ENCODE peak calls at places on chromosomes 13 and 19, in seven cellular contexts. G is choroid plexus epithelial cell, N is fibroblast of mammary gland, F is BE2C, X is HFF-Myc, Z is cardiac muscle cell, H is bronchial epithelial cell. U is an unnamed sample.

GRCh38 chr13:34002141-34002540 is 184.2 kb downstream of the RFC3 start:
- DNase-seq in N (no peak), G (no peak), Z (no peak), F (no peak), X (no peak), H (no peak), U (no peak)

GRCh38 chr13:49436890-49437289 is 7.0 kb downstream of the CAB39L start:
- DNase-seq in G (peak), H (peak), X (no peak), F (peak), N (peak), Z (peak), U (peak)

GRCh38 chr19:45091031-45091918 is 1.7 kb upstream of the PPP1R37 start:
- DNase-seq in H (peak), X (peak), G (peak), N (peak), F (peak), Z (peak), U (peak)

GRCh38 chr13:87820221-87820620 is 149.1 kb downstream of the SLITRK5 start:
- DNase-seq in X (no peak), H (no peak), Z (peak), G (peak), F (no peak), N (peak), U (peak)

GRCh38 chr19:6219592-6220290 is 60.0 kb downstream of the MLLT1 start:
- DNase-seq in F (peak), H (no peak), Z (peak), N (no peak), X (no peak), G (no peak), U (no peak)

GRCh38 chr13:30135351-30135750 is 172.0 kb downstream of the KATNAL1 start:
- DNase-seq in N (no peak), G (no peak), H (no peak), F (no peak), Z (no peak), X (no peak), U (no peak)

GRCh38 chr19:17841810-17842662 is 5.7 kb downstream of the JAK3 start:
- DNase-seq in H (peak), G (peak), X (no peak), F (peak), N (peak), Z (peak), U (peak)

GRCh38 chr13:75390229-75390628 is 91.7 kb downstream of the TBC1D4 start:
- DNase-seq in Z (no peak), G (no peak), F (no peak), H (no peak), X (no peak), N (no peak), U (no peak)

GRCh38 chr13:92564942-92565341 is 661.7 kb upstream of the GPC6 start:
- DNase-seq in Z (no peak), G (no peak), N (no peak), F (no peak), H (no peak), X (no peak), U (no peak)

GRCh38 chr19:3029070-3029923 is at the start of gene TLE2:
- DNase-seq in N (no peak), H (no peak), G (no peak), Z (no peak), F (no peak), X (no peak), U (no peak)

GRCh38 chr13:67227131-67227983 is 2.8 kb downstream of the PCDH9 start:
- DNase-seq in N (no peak), H (no peak), Z (no peak), F (no peak), X (no peak), G (no peak), U (no peak)
- H3K4me3 ChIP-seq in N (no peak), H (no peak), Z (no peak), F (peak), X (no peak), G (peak), U (no peak)

DNA sequence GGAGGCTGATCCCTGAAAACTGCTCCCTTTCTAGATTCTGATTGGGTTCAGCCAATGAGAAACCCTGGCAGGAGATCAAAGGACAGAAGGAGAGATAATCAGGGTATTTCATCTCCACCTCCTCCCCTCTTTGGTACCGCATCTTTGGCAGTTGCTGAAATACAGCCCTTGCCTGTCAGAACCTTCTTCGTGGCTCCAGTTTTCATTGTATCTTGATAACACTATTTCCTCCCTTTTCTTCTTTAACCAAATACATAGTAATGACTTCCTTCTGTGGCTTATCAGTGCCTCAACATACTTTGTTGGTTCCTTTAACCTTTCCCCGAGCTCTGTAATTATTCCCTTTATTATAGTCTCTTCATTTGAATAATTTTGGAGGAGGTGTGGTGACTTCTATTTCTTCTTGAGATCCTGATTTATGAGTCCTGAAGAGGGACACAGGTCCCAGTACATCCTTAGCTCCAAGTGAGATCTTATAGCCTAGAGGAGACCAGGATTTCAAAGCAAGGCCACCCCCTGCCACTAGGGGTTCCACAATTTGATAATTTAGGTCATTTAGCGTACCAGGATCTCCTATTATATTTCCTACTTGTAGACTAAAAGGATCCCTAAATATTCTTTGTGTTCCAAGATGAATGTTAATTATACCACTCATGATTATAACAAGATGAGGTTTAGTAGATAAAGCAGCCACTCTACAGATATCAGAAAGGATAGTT is 98.0 kb downstream of the EDNRB start:
- DNase-seq in F (no peak), G (no peak), Z (no peak), N (no peak), H (no peak), X (no peak), U (no peak)
- TF ChIP-seq CTCF in F (peak), G (peak), Z (peak), N (peak), H (no peak), X (no peak), U (peak)

GRCh38 chr19:54312436-54313362 is at the start of gene LILRA5:
- DNase-seq in X (no peak), Z (no peak), G (no peak), N (no peak), F (no peak), H (no peak), U (no peak)
- H3K4me3 ChIP-seq in X (no peak), Z (no peak), G (no peak), N (no peak), F (no peak), H (no peak), U (no peak)

DNA sequence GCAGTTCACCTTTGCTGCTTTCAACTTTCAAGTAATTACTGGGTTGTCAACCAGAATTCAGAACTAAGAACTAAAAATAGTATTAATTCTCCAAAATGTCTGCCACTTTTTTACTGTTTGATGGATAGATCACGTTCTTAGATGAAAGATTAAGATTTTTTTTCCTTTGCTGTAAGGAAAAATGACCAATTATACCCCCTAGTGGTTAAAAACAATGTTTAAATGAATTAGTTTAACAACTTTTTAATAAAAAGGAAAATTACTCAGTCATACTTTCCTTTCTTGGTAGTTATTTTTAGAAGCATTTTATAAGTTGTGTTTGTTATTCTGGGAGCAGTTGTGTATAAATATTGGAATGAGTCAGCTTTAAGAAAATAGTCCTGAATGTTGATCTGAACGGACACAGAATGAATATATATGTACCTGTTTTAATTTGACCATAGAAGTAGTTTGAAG is 4.6 kb downstream of the TM9SF2 start:
- DNase-seq in F (no peak), H (no peak), Z (peak), X (no peak), G (peak), N (peak), U (peak)
- TF ChIP-seq CTCF in F (no peak), H (no peak), Z (peak), X (no peak), G (no peak), N (peak), U (peak)

GRCh38 chr19:50191270-50191669 is 12.2 kb upstream of the MYH14 start:
- DNase-seq in G (no peak), N (no peak), X (no peak), F (no peak), H (no peak), Z (no peak), U (no peak)
- H3K4me3 ChIP-seq in G (no peak), N (no peak), X (no peak), F (no peak), H (no peak), Z (no peak), U (no peak)

GRCh38 chr13:44104969-44105368 is 225.3 kb downstream of the LACC1 start:
- DNase-seq in X (no peak), F (no peak), N (no peak), G (no peak), H (no peak), Z (no peak), U (no peak)
- TF ChIP-seq CTCF in X (no peak), F (no peak), N (no peak), G (no peak), H (no peak), Z (no peak), U (no peak)

GRCh38 chr19:51861870-51862622 is 25.7 kb downstream of the ZNF577 start:
- DNase-seq in H (no peak), Z (no peak), X (no peak), G (no peak), N (no peak), F (no peak), U (no peak)
- H3K4me3 ChIP-seq in H (no peak), Z (no peak), X (no peak), G (no peak), N (no peak), F (no peak), U (no peak)

GRCh38 chr13:26718146-26718545 is 42.4 kb downstream of the GPR12 start:
- DNase-seq in H (no peak), X (no peak), F (no peak), Z (no peak), G (no peak), N (no peak), U (no peak)

GRCh38 chr13:26718872-26719271 is 41.7 kb downstream of the GPR12 start:
- DNase-seq in H (no peak), N (no peak), G (no peak), F (no peak), Z (no peak), X (no peak), U (no peak)

GRCh38 chr13:26716984-26717383 is 43.6 kb downstream of the GPR12 start:
- DNase-seq in G (no peak), Z (no peak), X (no peak), F (no peak), N (no peak), H (no peak), U (no peak)

GRCh38 chr13:26721251-26721939 is 39.2 kb downstream of the GPR12 start:
- DNase-seq in X (no peak), G (peak), Z (no peak), F (no peak), H (no peak), N (no peak), U (no peak)

GRCh38 chr13:26719356-26719945 is 41.1 kb downstream of the GPR12 start:
- DNase-seq in Z (peak), N (no peak), F (no peak), H (no peak), G (peak), X (peak), U (no peak)
- TF ChIP-seq CTCF in Z (peak), N (peak), F (peak), H (no peak), G (peak), X (peak), U (peak)

U was measured in cardiac fibroblast.